ENCODE peak calls at places on chromosomes 2 and 18, in six cellular contexts. R is activated CD4-positive, alpha-beta memory T cell treated with anti-CD3 and anti-CD28 coated beads for 36 hours; F is ovary; D is fibroblast of mammary gland; J is posterior cingulate gyrus; Y is H7. O is an unnamed sample.

GRCh38 chr18:48855422-48856377 is 95.1 kb downstream of the SMAD7 start:
- DNase-seq in R (peak), F (no peak), D (no peak), J (no peak), Y (no peak), O (no peak)

GRCh38 chr2:134421556-134422328 is 167.9 kb downstream of the MGAT5 start:
- DNase-seq in R (no peak), F (no peak), D (no peak), J (no peak), Y (no peak), O (no peak)

GRCh38 chr2:52710810-52711618 is 1056.6 kb upstream of the CHAC2 start:
- DNase-seq in R (no peak), F (no peak), D (no peak), J (no peak), Y (no peak), O (no peak)

GRCh38 chr2:74103763-74104162 is 43.9 kb downstream of the BOLA3 start:
- DNase-seq in R (no peak), F (no peak), D (no peak), J (no peak), Y (no peak), O (no peak)

GRCh38 chr2:69667805-69668382 is 24.4 kb upstream of the AAK1 start:
- DNase-seq in R (no peak), F (no peak), D (peak), J (no peak), Y (no peak), O (no peak)

GRCh38 chr2:124145982-124146381 is 120.9 kb downstream of the CNTNAP5 start:
- DNase-seq in R (no peak), F (no peak), D (no peak), J (no peak), Y (no peak), O (no peak)

GRCh38 chr18:11839556-11839955 is 11.7 kb upstream of the CHMP1B start:
- DNase-seq in R (no peak), F (no peak), D (no peak), J (no peak), Y (no peak), O (no peak)

GRCh38 chr18:59268127-59268721 is 5.0 kb downstream of the RAX start:
- DNase-seq in R (no peak), F (no peak), D (no peak), J (peak), Y (peak), O (no peak)

GRCh38 chr2:237968048-237968862 is 1.4 kb downstream of the UBE2F start:
- DNase-seq in R (peak), F (no peak), D (peak), J (no peak), Y (peak), O (peak)

GRCh38 chr2:226791056-226791486 is 8.5 kb downstream of the IRS1 start:
- DNase-seq in R (peak), F (no peak), D (peak), J (peak), Y (peak), O (no peak)

GRCh38 chr2:100603945-100604633 is 41.3 kb downstream of the PDCL3 start:
- DNase-seq in R (no peak), F (no peak), D (peak), J (no peak), Y (peak), O (no peak)

GRCh38 chr2:222819722-222820333 is 41.0 kb upstream of the ACSL3 start:
- DNase-seq in R (no peak), F (no peak), D (peak), J (no peak), Y (no peak), O (no peak)

GRCh38 chr18:32289480-32290075 is 99.7 kb downstream of the MEP1B start:
- DNase-seq in R (peak), F (no peak), D (peak), J (no peak), Y (peak), O (peak)

GRCh38 chr2:209772316-209772715 is 684 bp downstream of the UNC80 start:
- DNase-seq in R (no peak), F (no peak), D (no peak), J (no peak), Y (no peak), O (no peak)

GRCh38 chr2:125296742-125297141 is 1271.7 kb downstream of the CNTNAP5 start:
- DNase-seq in R (no peak), F (no peak), D (no peak), J (no peak), Y (no peak), O (no peak)

GRCh38 chr2:111225871-111226270 is 105.2 kb downstream of the BCL2L11 start:
- DNase-seq in R (no peak), F (no peak), D (no peak), J (no peak), Y (no peak), O (no peak)

GRCh38 chr2:231052494-231053451 is 3.9 kb upstream of the PSMD1 start:
- DNase-seq in R (peak), F (peak), D (peak), J (peak), Y (peak), O (peak)

O was measured in HuH-7.5.